ENCODE peak calls at places on chromosomes 6 and 20, in five cellular contexts. One of them, this sample, is unnamed.

GRCh38 chr6:139590206-139590605 is 215.8 kb upstream of the CITED2 start:
- DNase-seq in foreskin melanocyte: no peak
- DNase-seq in Calu3: peak; percentile 44
- DNase-seq in activated CD4-positive, alpha-beta T cell treated with anti-CD3 and anti-CD28 coated beads, Interleukin-2, amount 50 U/mL, for 1 hour: no peak
- DNase-seq in astrocyte of the cerebellum: no peak
- DNase-seq in this sample: no peak

GRCh38 chr6:145531032-145531431 is 204.3 kb downstream of the EPM2A start:
- DNase-seq in foreskin melanocyte: no peak
- DNase-seq in Calu3: no peak
- DNase-seq in activated CD4-positive, alpha-beta T cell treated with anti-CD3 and anti-CD28 coated beads, Interleukin-2, amount 50 U/mL, for 1 hour: no peak
- DNase-seq in astrocyte of the cerebellum: no peak
- DNase-seq in this sample: no peak

GRCh38 chr6:72937160-72937559 is 288.1 kb downstream of the KHDC1L start:
- DNase-seq in foreskin melanocyte: peak; percentile 58
- DNase-seq in Calu3: no peak
- DNase-seq in activated CD4-positive, alpha-beta T cell treated with anti-CD3 and anti-CD28 coated beads, Interleukin-2, amount 50 U/mL, for 1 hour: no peak
- DNase-seq in astrocyte of the cerebellum: no peak
- DNase-seq in this sample: no peak

GRCh38 chr6:107956586-107957164 is 1.3 kb downstream of the SEC63 start:
- DNase-seq in foreskin melanocyte: peak; percentile 23
- DNase-seq in Calu3: no peak
- DNase-seq in activated CD4-positive, alpha-beta T cell treated with anti-CD3 and anti-CD28 coated beads, Interleukin-2, amount 50 U/mL, for 1 hour: no peak
- DNase-seq in astrocyte of the cerebellum: no peak
- DNase-seq in this sample: no peak

GRCh38 chr20:2230671-2231488 is 64.9 kb upstream of the TGM3 start:
- DNase-seq in foreskin melanocyte: no peak
- DNase-seq in Calu3: no peak
- DNase-seq in activated CD4-positive, alpha-beta T cell treated with anti-CD3 and anti-CD28 coated beads, Interleukin-2, amount 50 U/mL, for 1 hour: no peak
- DNase-seq in astrocyte of the cerebellum: no peak
- DNase-seq in this sample: no peak

GRCh38 chr6:54802775-54803631 is 43.6 kb upstream of the FAM83B start:
- DNase-seq in foreskin melanocyte: no peak
- DNase-seq in Calu3: peak; percentile 25
- DNase-seq in activated CD4-positive, alpha-beta T cell treated with anti-CD3 and anti-CD28 coated beads, Interleukin-2, amount 50 U/mL, for 1 hour: no peak
- DNase-seq in astrocyte of the cerebellum: peak; percentile 46
- DNase-seq in this sample: no peak

GRCh38 chr20:20360464-20360863 is 7.4 kb upstream of the INSM1 start:
- DNase-seq in foreskin melanocyte: peak; percentile 57
- DNase-seq in Calu3: no peak
- DNase-seq in activated CD4-positive, alpha-beta T cell treated with anti-CD3 and anti-CD28 coated beads, Interleukin-2, amount 50 U/mL, for 1 hour: peak; percentile 3
- DNase-seq in astrocyte of the cerebellum: peak; percentile 33
- DNase-seq in this sample: no peak

GRCh38 chr6:16947461-16948159 is 154.2 kb upstream of the STMND1 start:
- DNase-seq in foreskin melanocyte: no peak
- DNase-seq in Calu3: peak; percentile 19
- DNase-seq in activated CD4-positive, alpha-beta T cell treated with anti-CD3 and anti-CD28 coated beads, Interleukin-2, amount 50 U/mL, for 1 hour: no peak
- DNase-seq in astrocyte of the cerebellum: peak; percentile 96
- DNase-seq in this sample: no peak

GRCh38 chr20:13613917-13614316 is 24.8 kb downstream of the TASP1 start:
- DNase-seq in foreskin melanocyte: no peak
- DNase-seq in Calu3: no peak
- DNase-seq in activated CD4-positive, alpha-beta T cell treated with anti-CD3 and anti-CD28 coated beads, Interleukin-2, amount 50 U/mL, for 1 hour: no peak
- DNase-seq in astrocyte of the cerebellum: no peak
- DNase-seq in this sample: no peak

GRCh38 chr20:62470459-62470858 is 5.3 kb downstream of the GATA5 start:
- DNase-seq in foreskin melanocyte: no peak
- DNase-seq in Calu3: no peak
- DNase-seq in activated CD4-positive, alpha-beta T cell treated with anti-CD3 and anti-CD28 coated beads, Interleukin-2, amount 50 U/mL, for 1 hour: no peak
- DNase-seq in astrocyte of the cerebellum: no peak
- DNase-seq in this sample: no peak

GRCh38 chr20:24568842-24569241 is 99.4 kb downstream of the SYNDIG1 start:
- DNase-seq in foreskin melanocyte: no peak
- DNase-seq in Calu3: no peak
- DNase-seq in activated CD4-positive, alpha-beta T cell treated with anti-CD3 and anti-CD28 coated beads, Interleukin-2, amount 50 U/mL, for 1 hour: no peak
- DNase-seq in astrocyte of the cerebellum: no peak
- DNase-seq in this sample: no peak

GRCh38 chr6:141552463-141552862 is 580.3 kb upstream of the GJE1 start:
- DNase-seq in foreskin melanocyte: no peak
- DNase-seq in Calu3: peak; percentile 12
- DNase-seq in activated CD4-positive, alpha-beta T cell treated with anti-CD3 and anti-CD28 coated beads, Interleukin-2, amount 50 U/mL, for 1 hour: no peak
- DNase-seq in astrocyte of the cerebellum: peak; percentile 67
- DNase-seq in this sample: no peak

This sample was measured in T-cell.